ENCODE peak calls at places on chromosomes 11 and 22, in five cellular contexts. P is DND-41, D is colonic mucosa, Q is suprapubic skin, J is psoas muscle. N is an unnamed sample.

GRCh38 chr11:81887671-81888070 is 846.0 kb downstream of the FAM181B start:
- DNase-seq in D (no peak), Q (no peak), P (no peak), J (no peak), N (no peak)

GRCh38 chr11:36577859-36578258 is 10.1 kb downstream of the RAG1 start:
- DNase-seq in J (no peak), P (no peak), Q (no peak), D (no peak), N (no peak)

GRCh38 chr11:27204527-27204926 is 158.5 kb downstream of the CCDC34 start:
- DNase-seq in P (no peak), Q (no peak), J (no peak), D (peak), N (peak)

GRCh38 chr11:10514210-10514609 is 26.8 kb downstream of the RNF141 start:
- DNase-seq in P (no peak), D (no peak), Q (no peak), J (no peak), N (no peak)

GRCh38 chr22:29194269-29194668 is 11.4 kb upstream of the EMID1 start:
- DNase-seq in P (no peak), J (no peak), D (no peak), Q (no peak), N (no peak)

GRCh38 chr11:20315800-20316199 is 47.7 kb upstream of the HTATIP2 start:
- DNase-seq in D (no peak), P (no peak), Q (no peak), J (no peak), N (no peak)

GRCh38 chr11:2190670-2191471 is 19.3 kb upstream of the TH start:
- DNase-seq in J (no peak), P (no peak), Q (no peak), D (no peak), N (no peak)

GRCh38 chr11:125433454-125434121 is 62.5 kb downstream of the FEZ1 start:
- DNase-seq in Q (no peak), D (no peak), P (no peak), J (peak), N (peak)

GRCh38 chr11:46102843-46103242 is 18.4 kb downstream of the PHF21A start:
- DNase-seq in P (no peak), J (no peak), D (no peak), Q (no peak), N (no peak)

GRCh38 chr22:50696799-50697561 is 24.4 kb downstream of the SHANK3 start:
- DNase-seq in P (no peak), Q (peak), D (no peak), J (peak), N (no peak)

GRCh38 chr11:128705124-128705920 is 11.4 kb downstream of the FLI1 start:
- DNase-seq in D (no peak), Q (no peak), J (no peak), P (no peak), N (no peak)

GRCh38 chr11:8871283-8871775 is 39.7 kb upstream of the AKIP1 start:
- DNase-seq in P (no peak), J (peak), Q (peak), D (peak), N (no peak)

GRCh38 chr11:28903716-28904115 is 795.5 kb downstream of the METTL15 start:
- DNase-seq in D (no peak), P (no peak), J (no peak), Q (no peak), N (no peak)

GRCh38 chr11:134558916-134559616 is 147.0 kb upstream of the B3GAT1 start:
- DNase-seq in D (no peak), P (peak), Q (peak), J (no peak), N (no peak)

GRCh38 chr22:45107671-45108070 is 56.1 kb upstream of the NUP50 start:
- DNase-seq in J (no peak), P (no peak), Q (no peak), D (no peak), N (no peak)

GRCh38 chr22:45112136-45112879 is 51.4 kb upstream of the NUP50 start:
- DNase-seq in P (no peak), D (no peak), J (no peak), Q (no peak), N (no peak)
- H3K4me3 ChIP-seq in P (no peak), D (no peak), J (no peak), Q (no peak), N (no peak)

GRCh38 chr11:74320538-74320937 is 9.1 kb upstream of the P4HA3 start:
- DNase-seq in P (no peak), D (no peak), J (no peak), Q (no peak), N (no peak)

GRCh38 chr11:74319139-74319538 is 7.7 kb upstream of the P4HA3 start:
- DNase-seq in J (no peak), D (no peak), P (no peak), Q (no peak), N (no peak)

GRCh38 chr11:74316772-74317505 is 5.5 kb upstream of the P4HA3 start:
- DNase-seq in Q (no peak), P (no peak), D (no peak), J (no peak), N (no peak)

GRCh38 chr11:74321487-74322188 is 10.2 kb upstream of the P4HA3 start:
- DNase-seq in Q (no peak), J (no peak), P (peak), D (peak), N (peak)

GRCh38 chr11:74318241-74318932 is 6.9 kb upstream of the P4HA3 start:
- DNase-seq in Q (no peak), P (no peak), J (no peak), D (no peak), N (no peak)
- TF ChIP-seq CTCF in Q (no peak), P (no peak), J (no peak), D (no peak), N (no peak)

DNA sequence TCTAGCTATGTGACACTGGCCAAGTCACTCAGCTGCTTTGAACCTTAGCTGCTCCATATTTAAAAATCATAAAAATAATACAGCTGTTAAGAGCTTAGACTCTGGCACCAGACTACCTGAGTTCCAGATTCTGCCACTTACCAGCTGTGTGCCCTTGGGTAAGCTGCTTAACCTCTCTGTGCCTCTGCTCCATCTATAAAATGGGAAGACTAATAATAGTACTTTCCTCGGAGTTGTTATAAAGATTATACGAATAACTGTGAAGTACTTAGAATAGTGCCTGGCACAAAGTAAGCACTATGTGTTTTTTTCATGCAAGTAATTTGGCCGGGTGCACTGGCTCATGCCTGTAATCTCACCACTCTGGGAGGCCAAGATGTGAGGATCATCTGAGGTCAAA is 1.4 kb downstream of the HDHD5 start:
- DNase-seq in J (no peak), Q (no peak), D (no peak), P (no peak), N (no peak)
- H3K4me3 ChIP-seq in J (peak), Q (peak), D (peak), P (no peak), N (peak)

GRCh38 chr11:4607782-4608666 is at the start of gene TRIM68:
- DNase-seq in J (peak), D (peak), Q (peak), P (peak), N (peak)
- TF ChIP-seq CTCF in J (no peak), D (no peak), Q (no peak), P (no peak), N (no peak)